ENCODE peak calls at places on chromosome 20, in four cellular contexts. K, X, U and B are unnamed samples.

GRCh38 chr20:58480455-58481356 is 34.5 kb downstream of the APCDD1L start:
- DNase-seq in K (peak), X (no peak), U (no peak), B (no peak)

GRCh38 chr20:42475773-42476172 is 713.9 kb downstream of the PTPRT start:
- DNase-seq in K (no peak), X (no peak), U (no peak), B (no peak)

GRCh38 chr20:5095931-5096330 is 23.8 kb downstream of the PCNA start:
- DNase-seq in K (peak), X (no peak), U (no peak), B (no peak)

GRCh38 chr20:6169251-6169650 is 46.4 kb upstream of the FERMT1 start:
- DNase-seq in K (no peak), X (peak), U (no peak), B (peak)

GRCh38 chr20:24350923-24351368 is 118.5 kb upstream of the SYNDIG1 start:
- DNase-seq in K (no peak), X (peak), U (no peak), B (no peak)

GRCh38 chr20:1357921-1358671 is 29.2 kb upstream of the SDCBP2 start:
- DNase-seq in K (no peak), X (no peak), U (no peak), B (peak)

GRCh38 chr20:43558412-43559146 is at the start of gene SGK2:
- DNase-seq in K (no peak), X (peak), U (no peak), B (peak)

GRCh38 chr20:10537850-10538480 is 102.9 kb downstream of the SLX4IP start:
- DNase-seq in K (no peak), X (peak), U (no peak), B (peak)

GRCh38 chr20:47730744-47731143 is 54.5 kb downstream of the SULF2 start:
- DNase-seq in K (no peak), X (no peak), U (no peak), B (no peak)

GRCh38 chr20:20487811-20488210 is 119.9 kb downstream of the INSM1 start:
- DNase-seq in K (no peak), X (peak), U (no peak), B (no peak)

GRCh38 chr20:33299111-33299603 is 16.1 kb downstream of the BPIFB1 start:
- DNase-seq in K (peak), X (peak), U (peak), B (peak)

GRCh38 chr20:3998998-3999397 is 16.4 kb downstream of the RNF24 start:
- DNase-seq in K (no peak), X (no peak), U (no peak), B (no peak)
- TF ChIP-seq CTCF in K (no peak), X (no peak), U (no peak), B (no peak)

GRCh38 chr20:37366749-37367148 is 20.8 kb downstream of the SRC start:
- DNase-seq in K (no peak), X (peak), U (no peak), B (no peak)
- H3K4me3 ChIP-seq in K (no peak), X (no peak), U (no peak), B (no peak)

GRCh38 chr20:14445310-14445709 is 107.9 kb upstream of the FLRT3 start:
- DNase-seq in K (no peak), X (peak), U (peak), B (peak)
- TF ChIP-seq CTCF in K (no peak), X (no peak), U (no peak), B (no peak)

GRCh38 chr20:54172532-54172855 is 1.3 kb downstream of the CYP24A1 start:
- DNase-seq in K (no peak), X (no peak), U (no peak), B (no peak)
- H3K4me3 ChIP-seq in K (no peak), X (no peak), U (no peak), B (no peak)

GRCh38 chr20:25672659-25673058 is 24.0 kb downstream of the ZNF337 start:
- DNase-seq in K (no peak), X (no peak), U (no peak), B (no peak)

GRCh38 chr20:25668446-25668845 is 28.2 kb downstream of the ZNF337 start:
- DNase-seq in K (no peak), X (no peak), U (no peak), B (peak)

GRCh38 chr20:25675161-25675560 is 21.5 kb downstream of the ZNF337 start:
- DNase-seq in K (no peak), X (peak), U (no peak), B (no peak)

DNA sequence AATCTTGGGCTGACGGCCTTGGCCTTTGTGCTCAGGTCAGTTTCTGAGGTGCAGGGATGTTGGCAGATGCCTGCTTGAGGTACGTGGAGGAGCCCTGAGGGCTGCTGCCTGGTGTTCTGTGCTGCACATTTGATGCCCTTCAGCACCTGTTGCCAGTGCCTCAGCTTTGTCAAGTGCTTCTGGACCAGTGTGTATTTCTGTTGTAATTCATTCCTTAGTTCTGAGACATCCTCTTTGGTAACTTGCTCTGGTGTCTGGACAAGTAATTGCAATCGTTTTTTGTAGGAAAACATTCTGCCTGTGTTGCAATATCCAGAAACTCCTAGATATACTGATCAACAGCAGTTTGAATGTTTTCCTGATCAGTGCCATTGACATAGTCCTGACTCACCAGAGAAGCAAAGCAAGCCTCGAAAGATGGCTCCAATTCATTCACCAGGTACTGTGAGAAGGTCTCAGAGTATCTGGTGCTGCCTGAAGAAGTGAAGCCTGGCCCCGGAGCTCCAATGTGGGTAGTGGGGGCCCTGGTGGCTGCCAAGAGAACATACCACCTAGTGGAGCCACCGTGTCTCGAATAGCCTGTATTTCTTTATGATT is 26.7 kb downstream of the ZNF337 start:
- DNase-seq in K (no peak), X (peak), U (peak), B (peak)
- TF ChIP-seq CTCF in K (no peak), X (peak), U (peak), B (no peak)

DNA sequence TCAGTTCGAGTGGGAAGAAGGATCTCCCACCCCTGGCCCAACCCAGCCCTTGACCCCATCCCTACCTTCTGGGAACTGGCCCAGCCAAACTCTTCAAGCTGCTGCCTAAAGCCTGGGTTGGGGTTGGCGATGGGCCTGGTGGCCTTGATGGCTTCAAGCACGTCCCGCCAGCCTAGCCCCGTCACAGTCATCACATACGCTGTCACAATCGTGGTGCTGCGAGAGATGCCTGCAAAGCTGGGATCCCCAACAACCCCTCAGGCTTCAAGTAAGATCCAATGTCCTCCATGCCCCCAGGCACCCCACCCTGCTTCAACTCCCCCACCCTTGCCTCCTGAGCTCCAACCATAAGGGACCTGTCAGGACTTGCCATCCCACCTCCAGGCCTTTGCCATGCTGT is 7.8 kb downstream of the DUSP15 start:
- DNase-seq in K (peak), X (no peak), U (no peak), B (no peak)
- H3K4me3 ChIP-seq in K (no peak), X (no peak), U (no peak), B (no peak)

GRCh38 chr20:50794846-50795634 is at the start of gene BCAS4:
- DNase-seq in K (peak), X (peak), U (peak), B (peak)
- TF ChIP-seq CTCF in K (no peak), X (peak), U (peak), B (peak)

GRCh38 chr20:31638816-31639215 is 1.1 kb downstream of the COX4I2 start:
- DNase-seq in K (no peak), X (no peak), U (no peak), B (no peak)
- H3K4me3 ChIP-seq in K (no peak), X (no peak), U (no peak), B (no peak)

GRCh38 chr20:35845561-35845960 is 73.7 kb downstream of the PHF20 start:
- DNase-seq in K (no peak), X (no peak), U (no peak), B (no peak)

GRCh38 chr20:35854697-35855434 is 83.1 kb downstream of the PHF20 start:
- DNase-seq in K (no peak), X (peak), U (no peak), B (no peak)

GRCh38 chr20:35849726-35850125 is 77.9 kb downstream of the PHF20 start:
- DNase-seq in K (peak), X (no peak), U (no peak), B (no peak)
- TF ChIP-seq CTCF in K (no peak), X (no peak), U (no peak), B (no peak)

DNA sequence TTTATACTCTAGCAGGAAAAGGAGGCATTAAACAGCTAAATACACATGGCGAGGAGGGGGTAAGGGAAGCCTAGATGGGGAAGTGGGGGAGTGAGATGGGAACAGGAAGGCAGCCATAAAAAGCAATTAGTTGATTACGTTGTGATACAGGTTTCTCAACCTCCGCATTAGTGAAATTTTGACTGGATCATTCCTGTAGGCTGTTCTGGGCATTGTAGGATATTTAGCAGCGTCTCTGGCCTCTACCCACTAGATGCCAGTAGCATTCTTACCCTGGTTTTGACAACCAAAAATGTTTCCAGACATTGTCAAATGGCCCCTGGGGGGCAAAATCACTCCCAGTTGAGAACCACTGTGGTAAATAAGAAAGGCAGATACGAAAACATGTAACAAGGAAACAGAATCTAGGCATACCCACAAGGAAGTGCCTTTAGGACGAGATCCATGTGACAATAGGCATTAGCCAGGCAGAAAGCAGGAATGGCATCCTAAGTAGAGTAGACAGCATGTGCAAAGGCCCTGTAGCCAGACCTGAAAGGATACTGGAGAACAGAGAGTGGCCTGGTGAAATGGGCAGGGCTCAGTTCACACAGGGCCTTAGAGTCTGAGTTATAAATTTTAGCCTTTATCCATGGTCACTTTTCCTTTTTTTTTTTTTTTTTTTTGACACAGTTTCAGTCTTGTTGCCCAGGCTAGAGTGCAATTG is 25.8 kb upstream of the PTPN1 start:
- DNase-seq in K (no peak), X (no peak), U (no peak), B (no peak)
- H3K4me3 ChIP-seq in K (peak), X (no peak), U (peak), B (peak)